ENCODE peak calls at places on chromosome 20, in seven cellular contexts. I is ascending aorta; X is CD8-positive, alpha-beta T cell; D is upper lobe of right lung; M is Panc1; S is AG04449; P is OCI-LY7. O is an unnamed sample.

GRCh38 chr20:19348582-19348981 is 136.1 kb downstream of the SLC24A3 start:
- DNase-seq in I (no peak), X (no peak), D (no peak), M (no peak), S (no peak), P (no peak), O (no peak)

GRCh38 chr20:45347936-45348809 is at the start of gene SDC4:
- DNase-seq in I (peak), X (peak), D (peak), M (no peak), S (no peak), P (no peak), O (peak)

GRCh38 chr20:49310695-49311094 is 32.8 kb upstream of the ZNFX1 start:
- DNase-seq in I (no peak), X (no peak), D (no peak), M (no peak), S (no peak), P (no peak), O (peak)

GRCh38 chr20:634526-634925 is 18.5 kb downstream of the SRXN1 start:
- DNase-seq in I (no peak), X (no peak), D (peak), M (no peak), S (no peak), P (no peak), O (no peak)

GRCh38 chr20:62495798-62496325 is 20.1 kb upstream of the GATA5 start:
- DNase-seq in I (no peak), X (no peak), D (no peak), M (no peak), S (no peak), P (no peak), O (no peak)

GRCh38 chr20:32465092-32465900 is 107.2 kb downstream of the ASXL1 start:
- DNase-seq in I (no peak), X (no peak), D (peak), M (no peak), S (no peak), P (no peak), O (peak)

GRCh38 chr20:40493551-40493950 is 195.5 kb downstream of the MAFB start:
- DNase-seq in I (no peak), X (no peak), D (no peak), M (no peak), S (no peak), P (no peak), O (peak)

GRCh38 chr20:31593221-31594001 is 11.7 kb upstream of the ID1 start:
- DNase-seq in I (no peak), X (no peak), D (peak), M (peak), S (no peak), P (no peak), O (peak)

GRCh38 chr20:16611832-16612231 is 38.6 kb upstream of the KIF16B start:
- DNase-seq in I (no peak), X (no peak), D (no peak), M (no peak), S (no peak), P (no peak), O (no peak)

GRCh38 chr20:38893056-38893455 is 33.2 kb upstream of the FAM83D start:
- DNase-seq in I (no peak), X (no peak), D (no peak), M (no peak), S (no peak), P (peak), O (no peak)

GRCh38 chr20:38895098-38895949 is 30.9 kb upstream of the FAM83D start:
- DNase-seq in I (no peak), X (no peak), D (no peak), M (no peak), S (no peak), P (no peak), O (no peak)

GRCh38 chr20:38893485-38894090 is 32.6 kb upstream of the FAM83D start:
- DNase-seq in I (peak), X (peak), D (peak), M (peak), S (no peak), P (peak), O (peak)

GRCh38 chr20:38896009-38896594 is 30.1 kb upstream of the FAM83D start:
- DNase-seq in I (no peak), X (no peak), D (no peak), M (no peak), S (no peak), P (no peak), O (no peak)

DNA sequence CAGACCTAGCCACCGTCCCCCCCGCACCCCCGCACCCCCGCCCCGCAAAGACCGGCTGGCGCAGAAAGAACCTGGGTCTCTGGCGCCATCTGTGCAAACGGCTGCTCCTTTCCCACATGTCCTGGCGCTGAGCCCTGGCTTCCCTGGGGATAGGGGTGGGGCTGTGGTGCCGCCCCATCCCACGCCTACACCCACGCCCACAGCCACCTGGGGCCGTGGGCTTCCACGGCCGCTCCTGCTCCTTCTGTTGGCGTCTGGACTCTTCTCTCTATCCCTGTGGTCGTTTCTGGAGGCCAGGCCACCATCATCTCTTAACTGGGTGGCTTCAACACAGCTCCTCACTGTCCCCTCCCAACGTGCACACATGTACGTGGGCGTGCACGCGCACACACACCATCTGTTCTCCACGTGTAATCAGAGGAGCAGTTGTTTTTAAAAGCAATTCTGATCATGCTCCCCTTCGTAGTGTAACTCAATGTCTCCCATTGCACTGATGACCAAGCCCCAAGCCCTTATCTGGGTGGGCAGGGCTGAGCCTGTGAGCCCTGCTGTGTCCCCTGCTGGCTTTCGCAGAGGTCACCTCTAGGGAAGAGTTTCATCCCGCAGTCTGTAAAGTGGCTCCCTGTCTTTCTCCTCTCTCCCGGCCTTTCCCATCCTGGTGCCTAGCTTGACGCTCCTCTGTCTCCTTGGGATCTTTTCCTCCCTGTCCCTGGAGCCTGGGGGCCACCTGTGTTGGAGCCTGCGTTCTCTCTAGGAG is 31.9 kb upstream of the FAM83D start:
- DNase-seq in I (no peak), X (no peak), D (no peak), M (no peak), S (no peak), P (no peak), O (peak)
- H3K4me3 ChIP-seq in I (no peak), X (no peak), D (no peak), M (no peak), S (no peak), P (no peak), O (no peak)

GRCh38 chr20:50690562-50690978 is 772 bp downstream of the RIPOR3 start:
- DNase-seq in I (no peak), X (no peak), D (no peak), M (no peak), S (no peak), P (no peak), O (no peak)
- H3K4me3 ChIP-seq in I (peak), X (no peak), D (peak), M (peak), S (no peak), P (no peak), O (peak)

GRCh38 chr20:43926691-43927090 is 12.0 kb downstream of the TOX2 start:
- DNase-seq in I (no peak), X (no peak), D (peak), M (no peak), S (no peak), P (no peak), O (no peak)

GRCh38 chr20:43926287-43926686 is 11.6 kb downstream of the TOX2 start:
- DNase-seq in I (no peak), X (no peak), D (no peak), M (no peak), S (no peak), P (no peak), O (no peak)

GRCh38 chr20:43923917-43924316 is 9.3 kb downstream of the TOX2 start:
- DNase-seq in I (no peak), X (no peak), D (no peak), M (no peak), S (no peak), P (no peak), O (no peak)

GRCh38 chr20:43925215-43925614 is 10.6 kb downstream of the TOX2 start:
- DNase-seq in I (no peak), X (peak), D (peak), M (no peak), S (no peak), P (no peak), O (no peak)

DNA sequence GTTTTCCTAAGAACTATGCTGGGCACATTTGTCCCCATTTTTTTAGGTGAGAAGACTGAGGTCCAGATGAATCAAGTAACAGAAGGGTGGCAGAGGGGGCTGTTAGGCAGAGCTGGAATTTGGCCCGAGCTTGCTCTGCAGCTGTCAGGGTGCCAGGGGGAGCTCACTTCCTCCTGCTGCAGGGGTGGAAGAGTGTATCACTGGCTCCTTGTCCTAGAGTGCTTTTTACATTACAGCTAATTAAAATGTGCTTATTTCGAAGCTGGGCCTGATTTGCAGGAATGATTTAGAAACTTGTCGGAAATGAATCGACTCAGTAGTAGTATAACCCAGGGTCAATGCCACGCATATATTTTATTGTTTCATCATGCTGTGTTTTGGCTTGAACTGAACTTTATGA is 11.1 kb downstream of the TOX2 start:
- DNase-seq in I (no peak), X (peak), D (peak), M (no peak), S (no peak), P (no peak), O (peak)
- H3K4me3 ChIP-seq in I (no peak), X (peak), D (no peak), M (no peak), S (no peak), P (no peak), O (no peak)

DNA sequence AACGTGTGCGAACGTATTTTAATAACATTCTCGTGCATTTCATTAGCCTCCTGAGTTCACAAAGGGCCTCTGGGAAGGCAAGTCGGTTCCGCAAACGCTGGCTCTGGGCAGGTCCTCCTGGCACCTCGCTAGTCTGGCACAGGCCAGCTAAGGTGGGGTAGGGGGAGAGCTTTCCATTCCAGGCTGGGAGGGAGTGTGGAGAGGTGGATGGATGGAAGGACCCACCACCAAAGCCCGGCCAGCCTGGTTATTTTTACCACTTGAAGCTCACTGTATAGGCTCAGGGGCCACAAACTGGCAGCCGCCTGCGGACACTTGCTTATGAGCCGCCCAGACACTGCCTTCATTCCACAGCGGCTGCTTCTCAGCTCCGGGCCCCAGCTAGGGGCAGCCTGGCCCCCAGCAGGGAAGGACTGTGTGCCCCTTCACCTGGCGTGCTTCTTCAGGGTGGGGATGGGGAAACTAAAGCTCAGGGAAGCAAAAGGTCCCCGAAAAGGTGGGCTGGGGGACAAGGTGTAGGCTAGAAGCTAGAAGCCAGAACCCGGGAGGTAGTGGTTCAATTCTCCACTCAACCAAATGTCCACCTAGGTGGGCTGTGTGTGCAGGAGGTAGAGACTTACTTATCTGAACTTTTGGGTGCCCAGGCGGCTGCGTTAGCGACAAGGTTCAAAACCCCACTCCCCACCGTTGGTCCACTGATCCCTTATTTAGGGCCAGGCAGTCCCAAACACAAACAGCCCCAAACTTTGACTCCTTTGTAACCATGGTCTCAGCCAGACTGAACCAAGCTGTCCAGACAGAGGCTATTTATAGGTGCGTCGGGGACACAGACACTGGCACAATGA is 1.7 kb downstream of the PMEPA1 start:
- DNase-seq in I (no peak), X (no peak), D (no peak), M (no peak), S (no peak), P (no peak), O (no peak)
- H3K4me3 ChIP-seq in I (peak), X (peak), D (peak), M (peak), S (peak), P (peak), O (no peak)

GRCh38 chr20:58695084-58695722 is 2.6 kb downstream of the NPEPL1 start:
- DNase-seq in I (no peak), X (no peak), D (no peak), M (no peak), S (no peak), P (no peak), O (no peak)
- H3K4me3 ChIP-seq in I (no peak), X (no peak), D (no peak), M (no peak), S (no peak), P (no peak), O (no peak)

GRCh38 chr20:59938221-59938620 is 1.9 kb downstream of the PPP1R3D start:
- DNase-seq in I (no peak), X (no peak), D (no peak), M (no peak), S (no peak), P (no peak), O (peak)
- H3K4me3 ChIP-seq in I (peak), X (no peak), D (peak), M (peak), S (peak), P (peak), O (no peak)

DNA sequence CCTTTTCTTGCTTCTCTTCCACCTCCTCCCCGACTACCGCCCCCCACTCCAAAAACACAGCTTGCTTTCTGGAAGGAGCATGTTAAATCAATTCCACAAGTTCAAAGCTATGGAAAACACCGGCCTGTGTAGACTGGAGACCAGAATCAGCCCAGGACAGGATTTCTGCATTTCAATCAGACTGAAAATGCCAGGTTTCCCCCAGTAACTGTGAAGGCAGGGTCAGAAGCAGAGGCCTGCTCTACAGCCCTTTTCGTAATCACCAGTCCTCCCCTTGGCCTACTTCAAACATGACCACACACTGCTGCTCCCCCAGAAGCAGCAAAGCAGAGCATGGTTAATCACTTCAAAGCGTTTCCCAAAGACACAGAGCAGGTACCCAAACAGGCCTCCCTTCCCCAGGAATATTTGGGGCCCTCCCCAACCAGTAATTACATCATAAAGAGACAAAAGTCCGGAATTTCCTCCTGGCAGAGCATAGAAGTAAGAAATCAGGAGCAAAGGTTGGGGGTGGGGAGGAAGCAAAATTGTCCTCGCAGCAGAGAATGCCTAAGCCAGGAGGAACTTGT is 38.4 kb downstream of the ZMYND8 start:
- DNase-seq in I (no peak), X (no peak), D (peak), M (no peak), S (no peak), P (no peak), O (peak)
- H3K4me3 ChIP-seq in I (peak), X (no peak), D (peak), M (no peak), S (peak), P (no peak), O (peak)

O was measured in fibroblast of mammary gland.